ENCODE peak calls at places on chromosomes 5 and 9, in four cellular contexts. H is fibroblast of lung, C is upper lobe of left lung, N is psoas muscle. K is an unnamed sample.

GRCh38 chr5:178431777-178432155 is 158.4 kb downstream of the COL23A1 start:
- DNase-seq in H (no peak), C (no peak), N (no peak), K (no peak)

GRCh38 chr5:168460606-168461005 is 25.7 kb upstream of the RARS1 start:
- DNase-seq in H (no peak), C (no peak), N (no peak), K (no peak)

GRCh38 chr9:70484232-70485130 is 70.0 kb upstream of the KLF9 start:
- DNase-seq in H (peak; percentile 92), C (no peak), N (no peak), K (no peak)

GRCh38 chr9:109150925-109151547 is 16.0 kb downstream of the FRRS1L start:
- DNase-seq in H (no peak), C (no peak), N (no peak), K (no peak)

GRCh38 chr5:157370967-157371366 is 89.0 kb upstream of the NIPAL4 start:
- DNase-seq in H (peak; percentile 58), C (no peak), N (no peak), K (no peak)

GRCh38 chr9:14179449-14179848 is 134.5 kb downstream of the NFIB start:
- DNase-seq in H (no peak), C (no peak), N (no peak), K (no peak)

GRCh38 chr5:16013334-16014065 is 166.1 kb downstream of the MARCHF11 start:
- DNase-seq in H (no peak), C (no peak), N (no peak), K (no peak)

GRCh38 chr5:13189532-13189931 is 755.0 kb downstream of the DNAH5 start:
- DNase-seq in H (no peak), C (no peak), N (no peak), K (no peak)

GRCh38 chr9:38067892-38068615 is 973 bp downstream of the SHB start:
- DNase-seq in H (peak; percentile 14), C (peak; percentile 90), N (peak; percentile 58), K (no peak)

GRCh38 chr9:12403721-12404120 is 289.5 kb upstream of the TYRP1 start:
- DNase-seq in H (no peak), C (no peak), N (no peak), K (no peak)

GRCh38 chr9:136840140-136840876 is 2.0 kb upstream of the AJM1 start:
- DNase-seq in H (no peak), C (peak; percentile 85), N (no peak), K (no peak)

GRCh38 chr9:79395691-79396558 is 175.8 kb upstream of the TLE4 start:
- DNase-seq in H (no peak), C (no peak), N (no peak), K (no peak)

GRCh38 chr9:132770775-132771310 is 100.6 kb downstream of the GTF3C4 start:
- DNase-seq in H (no peak), C (no peak), N (no peak), K (no peak)
- H3K4me3 ChIP-seq in H (peak overlapping the region; percentile 71), C (peak overlapping the region; percentile 81), N (peak overlapping the region; percentile 82), K (peak overlapping the region; percentile 77)

DNA sequence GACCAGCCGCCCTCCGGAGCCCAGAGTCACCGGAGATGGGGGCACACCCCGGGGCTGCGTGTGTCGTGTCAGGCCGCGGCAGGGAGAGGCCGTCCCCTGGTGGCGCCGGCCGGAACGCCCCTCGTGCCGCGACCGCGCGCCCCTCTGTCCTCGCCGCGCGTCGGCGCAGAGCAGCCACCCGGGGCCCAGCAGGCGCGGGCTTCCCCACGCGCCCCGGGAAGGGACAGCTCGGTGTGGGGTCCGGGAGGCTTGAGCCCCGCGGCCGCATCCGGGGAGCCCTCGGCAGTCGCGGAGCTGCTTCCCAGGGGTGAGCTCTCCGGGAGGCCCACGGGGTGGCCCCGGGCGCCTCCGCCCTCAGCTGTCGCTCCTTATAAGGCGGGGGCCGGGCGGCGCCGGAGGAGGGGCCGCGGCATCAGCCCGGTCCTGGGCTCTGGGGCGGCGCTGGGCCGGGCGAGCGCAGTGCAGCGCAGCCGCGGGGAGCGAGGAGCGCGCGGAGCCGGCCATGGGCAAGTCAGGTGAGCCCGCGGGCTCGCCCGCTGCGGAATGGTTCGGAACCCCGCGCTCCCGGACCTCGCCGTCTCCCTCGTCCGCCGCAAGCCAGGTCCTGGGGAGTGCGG is at the start of gene GLIPR2:
- DNase-seq in H (peak; percentile 70), C (peak; percentile 96), N (peak; percentile 86), K (no peak)
- TF ChIP-seq CTCF in H (no peak), C (no peak), N (no peak), K (no peak)

DNA sequence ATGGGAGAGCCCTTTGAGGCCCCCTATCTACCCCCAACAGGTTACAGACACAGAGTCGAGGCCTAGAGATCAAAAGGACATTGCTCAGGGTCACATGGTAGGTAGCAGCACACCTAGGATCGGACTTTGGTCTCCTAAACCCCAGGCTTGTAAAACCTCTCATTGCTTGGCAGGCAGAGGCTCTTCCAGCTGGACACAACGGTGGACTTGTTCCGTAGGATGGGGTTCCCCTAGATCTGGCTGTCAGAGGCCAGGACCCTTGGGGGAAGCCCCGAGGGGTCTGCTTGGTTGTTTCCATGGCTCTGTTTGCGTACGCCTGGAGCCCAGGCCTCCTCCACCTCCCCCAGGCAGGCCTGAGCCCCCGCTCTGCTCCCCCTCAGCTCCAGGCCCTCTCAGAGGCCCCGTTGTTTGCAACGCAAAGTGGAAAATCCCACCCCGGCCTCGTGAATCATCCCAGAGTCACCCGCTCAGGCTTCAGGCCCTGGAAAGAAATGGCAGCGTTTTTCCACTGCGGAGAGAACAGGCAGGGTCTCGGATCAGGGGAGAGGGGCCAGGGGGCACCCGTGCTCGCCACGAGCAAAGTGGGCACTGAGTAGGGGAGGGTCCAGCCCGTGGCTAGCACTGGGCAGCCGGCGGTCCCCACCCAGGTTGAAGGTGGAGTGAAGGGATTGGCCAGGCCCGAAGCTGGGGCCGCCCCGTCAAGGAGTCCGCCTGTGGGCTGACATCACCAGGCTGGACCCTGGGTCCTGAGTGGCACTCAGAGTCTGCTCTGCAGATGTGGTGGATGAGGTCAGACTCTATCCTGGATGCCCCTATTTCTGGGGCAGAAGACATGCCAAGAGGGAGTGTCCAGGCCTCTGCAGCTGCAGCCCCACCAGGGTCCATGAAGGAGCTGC is 19.8 kb downstream of the COL27A1 start:
- DNase-seq in H (peak; percentile 56), C (peak; percentile 70), N (peak; percentile 78), K (no peak)
- H3K4me3 ChIP-seq in H (no peak overlapping the region), C (no peak overlapping the region), N (no peak overlapping the region), K (no peak overlapping the region)

GRCh38 chr5:17405976-17406876 is 91.8 kb upstream of the TAF11L2 start:
- DNase-seq in H (no peak), C (no peak), N (no peak), K (no peak)
- TF ChIP-seq CTCF in H (no peak), C (no peak), N (no peak), K (no peak)

GRCh38 chr5:119031047-119031886 is 39.6 kb upstream of the DMXL1 start:
- DNase-seq in H (no peak), C (no peak), N (no peak), K (no peak)
- H3K4me3 ChIP-seq in H (no peak overlapping the region), C (no peak overlapping the region), N (no peak overlapping the region), K (no peak overlapping the region)

DNA sequence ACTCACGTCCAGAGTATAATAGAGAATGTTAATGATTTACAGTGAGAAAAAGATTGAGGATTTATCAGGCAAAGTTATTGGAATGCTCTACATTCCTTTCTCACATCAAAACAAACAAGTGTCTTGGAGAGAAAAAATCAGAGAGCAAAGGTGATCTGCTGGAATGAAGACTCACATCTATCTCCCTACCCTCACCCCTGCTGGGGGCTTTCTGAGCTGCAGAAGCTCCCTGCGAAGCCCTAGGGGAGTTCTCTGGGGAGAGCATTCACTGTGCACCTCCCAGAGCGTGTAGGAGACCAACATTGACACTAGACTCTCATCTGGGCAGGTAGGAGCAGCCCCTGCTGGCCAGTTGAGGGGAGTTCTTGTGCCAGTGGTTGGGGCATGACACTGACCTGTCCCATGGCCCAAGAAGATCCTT is 76.6 kb upstream of the ADAMTS16 start:
- DNase-seq in H (no peak), C (no peak), N (no peak), K (no peak)
- TF ChIP-seq CTCF in H (no peak), C (no peak), N (no peak), K (peak; percentile 38)

DNA sequence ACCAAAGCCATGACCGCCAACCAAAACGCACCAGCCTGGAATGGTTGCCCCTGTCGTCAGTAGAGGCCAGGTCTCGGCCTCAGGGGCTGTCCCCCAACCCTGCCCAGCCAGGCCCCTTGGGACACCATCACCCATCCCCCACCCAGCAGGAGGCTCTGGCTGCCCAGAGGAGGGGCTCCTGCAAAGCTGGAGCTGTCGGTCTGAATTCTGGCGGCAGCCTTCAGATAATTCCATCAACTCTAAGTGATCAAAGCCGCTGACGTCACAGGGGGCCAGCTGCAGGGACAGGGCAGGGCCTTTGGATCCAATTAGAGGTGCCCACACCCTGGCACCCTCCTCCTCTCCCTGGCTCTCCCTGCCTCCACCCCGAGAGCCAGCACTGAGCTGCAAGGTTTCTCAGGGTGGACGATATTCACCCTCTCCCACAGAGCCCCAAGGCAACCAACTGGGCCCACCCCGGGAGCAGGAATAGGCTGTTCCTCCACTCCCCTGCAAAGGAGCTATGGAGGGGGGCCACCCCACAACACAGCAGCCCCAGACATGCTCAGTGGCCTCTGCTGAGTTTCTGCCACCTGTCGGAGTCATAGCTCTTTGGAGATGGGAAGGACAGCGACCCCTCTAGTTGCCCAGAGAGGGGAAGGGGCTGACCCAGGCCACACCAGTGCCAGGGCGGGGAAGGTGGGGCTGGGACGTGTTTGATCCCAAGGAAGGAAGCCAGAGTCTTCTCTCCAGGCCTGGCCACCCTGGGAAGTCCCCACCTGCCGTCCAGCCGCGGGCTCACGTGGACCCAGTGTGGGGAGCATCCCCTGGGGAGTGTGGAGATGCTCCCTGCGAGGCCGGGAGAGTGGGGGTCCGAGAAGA is 78.4 kb downstream of the NTNG2 start:
- DNase-seq in H (no peak), C (no peak), N (peak; percentile 48), K (no peak)
- H3K4me3 ChIP-seq in H (no peak overlapping the region), C (peak overlapping the region; percentile 77), N (peak overlapping the region; percentile 61), K (no peak overlapping the region)

GRCh38 chr9:21081451-21081850 is 3.7 kb upstream of the IFNB1 start:
- DNase-seq in H (no peak), C (no peak), N (no peak), K (no peak)

GRCh38 chr9:21080793-21081192 is 3.1 kb upstream of the IFNB1 start:
- DNase-seq in H (no peak), C (no peak), N (no peak), K (no peak)

GRCh38 chr9:21075484-21075883 is 2.3 kb downstream of the IFNB1 start:
- DNase-seq in H (no peak), C (no peak), N (no peak), K (no peak)

GRCh38 chr9:21077842-21078241 is at the start of gene IFNB1:
- DNase-seq in H (no peak), C (no peak), N (no peak), K (no peak)

DNA sequence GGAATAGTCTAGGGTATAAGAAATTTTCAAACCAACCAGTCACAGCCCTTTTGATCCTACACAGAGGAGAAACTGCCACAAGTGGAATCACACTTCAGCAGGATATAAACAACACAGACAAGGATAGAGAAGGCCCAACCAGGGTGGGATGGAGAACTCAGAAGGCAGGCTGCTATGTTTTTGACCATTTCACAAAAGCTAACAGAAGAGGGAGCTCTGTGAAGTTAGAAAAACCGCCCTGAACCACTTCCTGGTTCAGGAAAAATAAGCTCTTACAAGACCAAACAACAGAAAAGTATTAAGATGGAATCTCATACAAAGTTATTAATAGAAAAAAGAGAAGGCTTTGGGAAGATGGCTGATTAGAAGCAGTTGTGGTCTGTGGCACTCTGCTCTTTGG is 960 bp upstream of the IFNB1 start:
- DNase-seq in H (no peak), C (no peak), N (no peak), K (no peak)
- TF ChIP-seq CTCF in H (no peak), C (no peak), N (no peak), K (no peak)